ENCODE peak calls at places on chromosomes 12 and 14, in ten cellular contexts. One of them, this sample, is unnamed.

GRCh38 chr14:65847065-65847847 is 434.7 kb downstream of the FUT8 start:
- DNase-seq in cardiac fibroblast: no peak
- DNase-seq in thoracic aorta: no peak
- DNase-seq in RWPE1: no peak
- DNase-seq in dorsolateral prefrontal cortex: no peak
- DNase-seq in kidney epithelial cell: no peak
- DNase-seq in heart right ventricle: no peak
- DNase-seq in lower leg skin: peak
- DNase-seq in mucosa of descending colon: no peak
- DNase-seq in HFFc6: no peak
- DNase-seq in this sample: no peak

GRCh38 chr14:71665781-71666180 is 266.4 kb upstream of the RGS6 start:
- DNase-seq in cardiac fibroblast: no peak
- DNase-seq in thoracic aorta: no peak
- DNase-seq in RWPE1: no peak
- DNase-seq in dorsolateral prefrontal cortex: no peak
- DNase-seq in kidney epithelial cell: no peak
- DNase-seq in heart right ventricle: no peak
- DNase-seq in lower leg skin: no peak
- DNase-seq in mucosa of descending colon: no peak
- DNase-seq in HFFc6: no peak
- DNase-seq in this sample: no peak

GRCh38 chr12:58922849-58923248 is 2.5 kb upstream of the LRIG3 start:
- DNase-seq in cardiac fibroblast: peak
- DNase-seq in thoracic aorta: no peak
- DNase-seq in RWPE1: no peak
- DNase-seq in dorsolateral prefrontal cortex: no peak
- DNase-seq in kidney epithelial cell: no peak
- DNase-seq in heart right ventricle: no peak
- DNase-seq in lower leg skin: no peak
- DNase-seq in mucosa of descending colon: no peak
- DNase-seq in HFFc6: peak
- DNase-seq in this sample: no peak

GRCh38 chr12:98188649-98189048 is 326.7 kb upstream of the TMPO start:
- DNase-seq in cardiac fibroblast: no peak
- DNase-seq in thoracic aorta: no peak
- DNase-seq in RWPE1: no peak
- DNase-seq in dorsolateral prefrontal cortex: no peak
- DNase-seq in kidney epithelial cell: no peak
- DNase-seq in heart right ventricle: no peak
- DNase-seq in lower leg skin: no peak
- DNase-seq in mucosa of descending colon: no peak
- DNase-seq in HFFc6: no peak
- DNase-seq in this sample: no peak

GRCh38 chr12:53806689-53807088 is 54.9 kb upstream of the CISTR start:
- DNase-seq in cardiac fibroblast: peak
- DNase-seq in thoracic aorta: no peak
- DNase-seq in RWPE1: no peak
- DNase-seq in dorsolateral prefrontal cortex: no peak
- DNase-seq in kidney epithelial cell: peak
- DNase-seq in heart right ventricle: no peak
- DNase-seq in lower leg skin: no peak
- DNase-seq in mucosa of descending colon: no peak
- DNase-seq in HFFc6: peak
- DNase-seq in this sample: no peak

GRCh38 chr12:68609955-68610434 is 704 bp upstream of the RAP1B start:
- DNase-seq in cardiac fibroblast: peak
- DNase-seq in thoracic aorta: no peak
- DNase-seq in RWPE1: no peak
- DNase-seq in dorsolateral prefrontal cortex: no peak
- DNase-seq in kidney epithelial cell: no peak
- DNase-seq in heart right ventricle: no peak
- DNase-seq in lower leg skin: no peak
- DNase-seq in mucosa of descending colon: no peak
- DNase-seq in HFFc6: no peak
- DNase-seq in this sample: no peak

GRCh38 chr14:100066984-100067383 is 1.8 kb downstream of the EVL start:
- DNase-seq in cardiac fibroblast: no peak
- DNase-seq in thoracic aorta: no peak
- DNase-seq in RWPE1: no peak
- DNase-seq in dorsolateral prefrontal cortex: no peak
- DNase-seq in kidney epithelial cell: no peak
- DNase-seq in heart right ventricle: no peak
- DNase-seq in lower leg skin: no peak
- DNase-seq in mucosa of descending colon: no peak
- DNase-seq in HFFc6: no peak
- DNase-seq in this sample: peak

GRCh38 chr14:67131691-67132090 is 57.5 kb upstream of the GARIN2 start:
- DNase-seq in cardiac fibroblast: no peak
- DNase-seq in thoracic aorta: no peak
- DNase-seq in RWPE1: no peak
- DNase-seq in dorsolateral prefrontal cortex: no peak
- DNase-seq in kidney epithelial cell: no peak
- DNase-seq in heart right ventricle: no peak
- DNase-seq in lower leg skin: no peak
- DNase-seq in mucosa of descending colon: no peak
- DNase-seq in HFFc6: no peak
- DNase-seq in this sample: no peak

DNA sequence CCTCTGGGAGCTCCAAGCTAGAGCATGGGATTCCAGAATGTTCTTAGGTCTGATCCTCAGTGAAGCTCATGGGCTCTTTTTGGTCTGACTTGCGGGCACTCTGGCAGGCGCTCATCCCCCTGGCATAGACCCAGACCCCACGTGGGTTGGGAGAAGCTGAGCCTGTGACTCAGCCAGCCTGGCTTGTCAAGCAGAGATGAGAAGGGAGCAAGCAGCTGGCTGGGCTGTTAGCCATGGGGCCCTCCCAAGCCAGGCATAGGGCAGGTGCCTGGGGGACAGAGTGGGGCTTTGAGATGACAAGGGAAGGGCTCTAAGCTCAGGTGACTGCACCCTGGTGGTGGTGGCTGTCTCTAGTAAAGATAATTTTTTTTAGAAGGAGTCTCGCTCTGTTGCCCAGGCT is 80.3 kb upstream of the NOS1 start:
- DNase-seq in cardiac fibroblast: no peak
- DNase-seq in thoracic aorta: no peak
- DNase-seq in RWPE1: no peak
- DNase-seq in dorsolateral prefrontal cortex: peak
- DNase-seq in kidney epithelial cell: peak
- DNase-seq in heart right ventricle: peak
- DNase-seq in lower leg skin: peak
- DNase-seq in mucosa of descending colon: no peak
- DNase-seq in HFFc6: no peak
- DNase-seq in this sample: no peak
- TF ChIP-seq CTCF in cardiac fibroblast: no peak
- TF ChIP-seq CTCF in thoracic aorta: no peak
- TF ChIP-seq CTCF in RWPE1: no peak
- TF ChIP-seq CTCF in dorsolateral prefrontal cortex: no peak
- TF ChIP-seq CTCF in kidney epithelial cell: no peak
- TF ChIP-seq CTCF in heart right ventricle: no peak
- TF ChIP-seq CTCF in lower leg skin: no peak
- TF ChIP-seq CTCF in mucosa of descending colon: no peak
- TF ChIP-seq CTCF in HFFc6: no peak
- TF ChIP-seq CTCF in this sample: no peak

DNA sequence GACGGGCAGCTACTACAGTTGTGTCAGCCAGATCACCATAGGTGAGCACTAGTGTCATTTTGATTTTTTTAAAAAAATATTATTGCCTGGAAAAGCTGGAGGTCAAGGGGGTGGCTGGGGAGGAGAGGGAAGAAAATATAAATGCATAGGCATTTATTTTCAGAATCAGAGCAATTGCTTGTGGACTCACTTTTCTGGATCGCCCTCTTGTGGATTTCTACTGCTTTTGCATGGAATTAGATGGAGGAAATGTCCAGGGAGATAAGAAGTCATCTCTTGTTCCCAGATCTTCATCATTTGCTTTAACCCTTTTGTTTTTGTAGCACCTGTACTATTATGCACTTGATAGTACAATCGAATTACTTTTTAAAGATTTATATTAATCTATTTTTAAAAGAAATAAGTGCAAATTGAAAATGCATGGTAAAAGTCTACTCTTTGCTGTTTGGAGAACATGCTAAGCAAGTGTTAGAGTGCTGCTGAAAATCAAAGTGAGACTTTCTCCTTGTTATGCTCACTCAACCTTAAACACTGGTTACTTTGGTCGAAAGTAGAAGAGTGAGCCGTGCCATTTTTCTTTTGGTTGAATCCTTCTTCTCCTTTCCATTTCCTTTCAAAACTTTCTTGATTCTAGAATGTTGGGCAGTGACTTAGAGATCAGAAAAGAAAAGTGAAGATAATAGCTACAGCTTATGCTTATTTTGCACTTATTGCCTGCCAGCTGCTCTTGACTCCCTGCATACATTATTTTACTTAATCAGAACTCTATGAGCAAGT is 60.6 kb upstream of the ANO4 start:
- DNase-seq in cardiac fibroblast: peak
- DNase-seq in thoracic aorta: no peak
- DNase-seq in RWPE1: no peak
- DNase-seq in dorsolateral prefrontal cortex: no peak
- DNase-seq in kidney epithelial cell: no peak
- DNase-seq in heart right ventricle: no peak
- DNase-seq in lower leg skin: no peak
- DNase-seq in mucosa of descending colon: no peak
- DNase-seq in HFFc6: peak
- DNase-seq in this sample: no peak
- TF ChIP-seq CTCF in cardiac fibroblast: peak
- TF ChIP-seq CTCF in thoracic aorta: no peak
- TF ChIP-seq CTCF in RWPE1: peak
- TF ChIP-seq CTCF in dorsolateral prefrontal cortex: peak
- TF ChIP-seq CTCF in kidney epithelial cell: peak
- TF ChIP-seq CTCF in heart right ventricle: peak
- TF ChIP-seq CTCF in lower leg skin: no peak
- TF ChIP-seq CTCF in mucosa of descending colon: no peak
- TF ChIP-seq CTCF in HFFc6: peak
- TF ChIP-seq CTCF in this sample: peak

GRCh38 chr14:88463318-88463717 is 77.9 kb downstream of the SPATA7 start:
- DNase-seq in cardiac fibroblast: peak
- DNase-seq in thoracic aorta: no peak
- DNase-seq in RWPE1: no peak
- DNase-seq in dorsolateral prefrontal cortex: no peak
- DNase-seq in kidney epithelial cell: no peak
- DNase-seq in heart right ventricle: no peak
- DNase-seq in lower leg skin: no peak
- DNase-seq in mucosa of descending colon: no peak
- DNase-seq in HFFc6: peak
- DNase-seq in this sample: no peak
- TF ChIP-seq CTCF in cardiac fibroblast: peak
- TF ChIP-seq CTCF in thoracic aorta: no peak
- TF ChIP-seq CTCF in RWPE1: no peak
- TF ChIP-seq CTCF in dorsolateral prefrontal cortex: no peak
- TF ChIP-seq CTCF in kidney epithelial cell: peak
- TF ChIP-seq CTCF in heart right ventricle: peak
- TF ChIP-seq CTCF in lower leg skin: no peak
- TF ChIP-seq CTCF in mucosa of descending colon: no peak
- TF ChIP-seq CTCF in HFFc6: peak
- TF ChIP-seq CTCF in this sample: peak

DNA sequence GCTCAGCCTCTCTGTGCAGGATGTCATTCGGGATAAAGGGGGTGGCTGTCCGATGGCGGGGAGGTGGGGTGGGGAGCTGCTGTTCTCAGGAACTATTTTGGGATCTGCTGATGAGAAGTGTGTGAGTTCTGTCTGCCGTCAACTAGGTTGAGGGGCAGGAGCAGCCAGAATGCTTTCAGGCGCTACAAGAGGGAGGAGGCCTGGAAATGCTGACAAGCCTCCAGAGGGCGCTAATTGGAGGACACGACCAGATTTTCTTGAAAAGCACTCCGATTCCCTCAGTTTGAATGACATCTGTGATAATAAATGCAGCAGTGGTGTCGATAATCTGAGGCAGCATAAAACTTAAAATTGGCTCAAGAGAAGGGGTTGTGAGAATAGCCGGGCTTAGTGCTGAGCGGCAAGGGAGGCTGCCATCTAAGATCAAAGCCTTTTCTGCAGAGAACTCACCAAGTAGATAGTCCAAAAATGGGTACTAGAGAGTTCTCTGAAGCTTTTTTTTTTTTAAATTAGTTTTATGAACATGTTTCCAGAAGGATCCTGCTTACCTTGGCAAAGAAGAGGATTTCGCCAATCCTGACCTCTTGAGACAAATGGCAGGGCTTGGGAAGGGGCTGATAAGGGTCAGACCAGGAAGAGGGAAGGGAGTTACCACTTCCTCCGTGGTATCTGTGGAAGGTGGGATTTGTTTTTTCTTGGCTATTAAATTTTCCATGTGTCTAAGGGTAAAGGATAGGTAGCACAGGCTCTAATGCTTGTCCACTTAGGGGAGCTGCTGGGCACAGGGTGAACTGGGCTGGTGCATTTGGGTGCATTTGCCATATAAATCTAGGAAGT is 94.4 kb downstream of the CRACR2A start:
- DNase-seq in cardiac fibroblast: peak
- DNase-seq in thoracic aorta: no peak
- DNase-seq in RWPE1: no peak
- DNase-seq in dorsolateral prefrontal cortex: no peak
- DNase-seq in kidney epithelial cell: no peak
- DNase-seq in heart right ventricle: peak
- DNase-seq in lower leg skin: no peak
- DNase-seq in mucosa of descending colon: peak
- DNase-seq in HFFc6: peak
- DNase-seq in this sample: no peak
- TF ChIP-seq CTCF in cardiac fibroblast: peak
- TF ChIP-seq CTCF in thoracic aorta: no peak
- TF ChIP-seq CTCF in RWPE1: no peak
- TF ChIP-seq CTCF in dorsolateral prefrontal cortex: no peak
- TF ChIP-seq CTCF in kidney epithelial cell: peak
- TF ChIP-seq CTCF in heart right ventricle: peak
- TF ChIP-seq CTCF in lower leg skin: no peak
- TF ChIP-seq CTCF in mucosa of descending colon: no peak
- TF ChIP-seq CTCF in HFFc6: peak
- TF ChIP-seq CTCF in this sample: peak

GRCh38 chr12:79690606-79691298 is at the start of gene PAWR:
- DNase-seq in cardiac fibroblast: peak
- DNase-seq in thoracic aorta: peak
- DNase-seq in RWPE1: peak
- DNase-seq in dorsolateral prefrontal cortex: no peak
- DNase-seq in kidney epithelial cell: no peak
- DNase-seq in heart right ventricle: peak
- DNase-seq in lower leg skin: peak
- DNase-seq in mucosa of descending colon: peak
- DNase-seq in HFFc6: peak
- DNase-seq in this sample: peak
- TF ChIP-seq CTCF in cardiac fibroblast: peak
- TF ChIP-seq CTCF in thoracic aorta: peak
- TF ChIP-seq CTCF in RWPE1: peak
- TF ChIP-seq CTCF in dorsolateral prefrontal cortex: peak
- TF ChIP-seq CTCF in kidney epithelial cell: peak
- TF ChIP-seq CTCF in heart right ventricle: peak
- TF ChIP-seq CTCF in lower leg skin: peak
- TF ChIP-seq CTCF in mucosa of descending colon: no peak
- TF ChIP-seq CTCF in HFFc6: no peak
- TF ChIP-seq CTCF in this sample: peak

DNA sequence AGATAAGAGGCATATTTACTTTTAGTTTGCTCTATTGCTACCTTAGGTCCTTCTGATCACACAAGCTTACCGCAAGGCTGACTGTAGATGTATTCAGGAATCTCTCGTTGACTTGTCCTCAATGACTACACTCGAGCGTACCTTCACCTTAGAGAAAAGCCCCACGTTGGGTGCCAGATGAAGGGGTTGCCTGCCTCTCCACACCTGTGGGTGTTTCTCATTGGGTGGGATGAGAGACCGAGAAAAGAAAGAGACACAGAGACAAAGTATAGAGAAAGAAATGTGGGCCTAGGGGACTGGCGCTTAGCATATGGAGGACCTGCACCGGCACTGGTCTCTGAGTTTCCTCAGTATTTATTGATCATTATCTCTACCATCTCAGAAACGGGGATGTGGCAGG is 51.8 kb downstream of the ASCL4 start:
- DNase-seq in cardiac fibroblast: no peak
- DNase-seq in thoracic aorta: no peak
- DNase-seq in RWPE1: no peak
- DNase-seq in dorsolateral prefrontal cortex: no peak
- DNase-seq in kidney epithelial cell: no peak
- DNase-seq in heart right ventricle: no peak
- DNase-seq in lower leg skin: no peak
- DNase-seq in mucosa of descending colon: no peak
- DNase-seq in HFFc6: no peak
- DNase-seq in this sample: peak
- TF ChIP-seq CTCF in cardiac fibroblast: no peak
- TF ChIP-seq CTCF in thoracic aorta: no peak
- TF ChIP-seq CTCF in RWPE1: no peak
- TF ChIP-seq CTCF in dorsolateral prefrontal cortex: no peak
- TF ChIP-seq CTCF in kidney epithelial cell: no peak
- TF ChIP-seq CTCF in heart right ventricle: no peak
- TF ChIP-seq CTCF in lower leg skin: no peak
- TF ChIP-seq CTCF in mucosa of descending colon: no peak
- TF ChIP-seq CTCF in HFFc6: no peak
- TF ChIP-seq CTCF in this sample: no peak

This sample was measured in osteocyte.